ENCODE peak calls at places on chromosomes 5 and 9, in nine cellular contexts. C, O, T, I, D, Z, N, U and G are unnamed samples.

GRCh38 chr5:96997265-96997859 is 61.5 kb downstream of the LNPEP start:
- DNase-seq in Z (no peak), C (peak; percentile 75), T (no peak), N (no peak), D (peak; percentile 63), O (peak; percentile 58), I (peak; percentile 16), U (no peak), G (peak; percentile 32)

GRCh38 chr9:967436-967835 is 9.0 kb upstream of the DMRT3 start:
- DNase-seq in N (no peak), T (no peak), U (no peak), C (no peak), I (no peak), Z (no peak), O (no peak), D (no peak), G (no peak)

GRCh38 chr9:120909904-120910303 is 16.7 kb downstream of the TRAF1 start:
- DNase-seq in T (no peak), N (no peak), C (no peak), Z (no peak), I (no peak), D (no peak), O (no peak), U (no peak), G (no peak)

GRCh38 chr9:89674667-89675402 is 70.0 kb downstream of the GADD45G start:
- DNase-seq in D (no peak), C (peak; percentile 9), O (peak; percentile 15), N (no peak), Z (peak; percentile 87), U (peak; percentile 78), T (no peak), I (no peak), G (no peak)

GRCh38 chr5:96807099-96807654 is 568 bp downstream of the ERAP1 start:
- DNase-seq in Z (peak; percentile 86), I (peak; percentile 63), U (peak; percentile 93), C (peak; percentile 75), O (peak; percentile 58), T (peak; percentile 89), D (peak; percentile 53), N (peak; percentile 88), G (peak; percentile 74)

GRCh38 chr9:4380406-4380805 is 80.5 kb upstream of the GLIS3 start:
- DNase-seq in U (no peak), I (no peak), Z (no peak), C (no peak), N (no peak), O (no peak), T (no peak), D (no peak), G (no peak)

GRCh38 chr9:130931508-130932150 is 7.4 kb downstream of the FIBCD1 start:
- DNase-seq in Z (no peak), U (peak; percentile 39), N (no peak), D (no peak), O (no peak), C (no peak), I (no peak), T (no peak), G (no peak)

GRCh38 chr9:5388026-5388806 is 48.5 kb upstream of the RLN1 start:
- DNase-seq in U (no peak), D (peak; percentile 47), Z (no peak), C (peak; percentile 19), T (no peak), O (peak; percentile 57), I (no peak), N (no peak), G (no peak)

GRCh38 chr9:138097501-138097991 is 220.0 kb downstream of the CACNA1B start:
- DNase-seq in D (no peak), I (no peak), C (no peak), Z (peak; percentile 38), U (no peak), T (peak; percentile 40), O (no peak), N (no peak), G (no peak)

GRCh38 chr9:113990570-113990907 is 87.6 kb downstream of the AMBP start:
- DNase-seq in C (no peak), U (no peak), Z (peak; percentile 35), N (no peak), T (no peak), D (no peak), O (no peak), I (no peak), G (no peak)

GRCh38 chr5:81898403-81898802 is 73.4 kb upstream of the ATG10 start:
- DNase-seq in T (no peak), I (no peak), N (no peak), U (no peak), C (no peak), O (no peak), Z (no peak), D (no peak), G (no peak)

GRCh38 chr5:146510528-146510927 is 5.5 kb downstream of the GPR151 start:
- DNase-seq in N (no peak), U (no peak), Z (no peak), C (peak; percentile 69), T (no peak), D (peak; percentile 53), I (no peak), O (peak; percentile 8), G (no peak)

GRCh38 chr5:124457901-124458300 is 288.5 kb downstream of the ZNF608 start:
- DNase-seq in U (no peak), N (no peak), D (no peak), O (peak; percentile 14), Z (no peak), T (no peak), C (no peak), I (no peak), G (no peak)

GRCh38 chr9:101479337-101480045 is 43.9 kb upstream of the ALDOB start:
- DNase-seq in Z (no peak), D (no peak), I (no peak), U (no peak), T (no peak), C (no peak), O (peak; percentile 10), N (no peak), G (no peak)

GRCh38 chr9:111001471-111001870 is 36.8 kb downstream of the LPAR1 start:
- DNase-seq in I (no peak), N (no peak), O (no peak), D (no peak), Z (no peak), T (no peak), U (no peak), C (no peak), G (no peak)
- H3K4me1 ChIP-seq in I (no peaks in the 10 kb centered on the region), N (no peaks in the 10 kb centered on the region), O (peaks cover 18% of the 10 kb centered on the region), D (peaks cover 24% of the 10 kb centered on the region), Z (no peaks in the 10 kb centered on the region), T (no peaks in the 10 kb centered on the region), U (no peaks in the 10 kb centered on the region), C (no peaks in the 10 kb centered on the region), G (no peaks in the 10 kb centered on the region)

GRCh38 chr5:72152506-72152905 is 45.2 kb downstream of the MAP1B start:
- DNase-seq in U (no peak), C (no peak), T (no peak), D (peak; percentile 59), I (no peak), O (peak; percentile 63), N (no peak), Z (no peak), G (no peak)
- TF ChIP-seq CTCF in U (no peak), C (no peak), T (no peak), D (no peak), I (no peak), O (no peak), N (no peak), Z (no peak), G (no peak)

GRCh38 chr5:88826959-88827585 is 55.9 kb downstream of the MEF2C start:
- DNase-seq in N (peak; percentile 20), U (no peak), T (peak; percentile 64), O (peak; percentile 78), I (peak; percentile 50), C (peak; percentile 85), Z (peak; percentile 85), D (peak; percentile 90), G (no peak)

GRCh38 chr5:88823201-88823600 is 59.8 kb downstream of the MEF2C start:
- DNase-seq in N (no peak), O (no peak), I (no peak), C (no peak), T (no peak), Z (no peak), D (no peak), U (no peak), G (no peak)

GRCh38 chr5:88825782-88826110 is 57.2 kb downstream of the MEF2C start:
- DNase-seq in Z (peak; percentile 77), T (no peak), N (no peak), D (peak; percentile 8), O (no peak), I (no peak), U (no peak), C (no peak), G (no peak)

GRCh38 chr5:88824141-88824540 is 58.8 kb downstream of the MEF2C start:
- DNase-seq in O (no peak), Z (no peak), I (no peak), N (no peak), U (no peak), T (no peak), D (no peak), C (no peak), G (no peak)

DNA sequence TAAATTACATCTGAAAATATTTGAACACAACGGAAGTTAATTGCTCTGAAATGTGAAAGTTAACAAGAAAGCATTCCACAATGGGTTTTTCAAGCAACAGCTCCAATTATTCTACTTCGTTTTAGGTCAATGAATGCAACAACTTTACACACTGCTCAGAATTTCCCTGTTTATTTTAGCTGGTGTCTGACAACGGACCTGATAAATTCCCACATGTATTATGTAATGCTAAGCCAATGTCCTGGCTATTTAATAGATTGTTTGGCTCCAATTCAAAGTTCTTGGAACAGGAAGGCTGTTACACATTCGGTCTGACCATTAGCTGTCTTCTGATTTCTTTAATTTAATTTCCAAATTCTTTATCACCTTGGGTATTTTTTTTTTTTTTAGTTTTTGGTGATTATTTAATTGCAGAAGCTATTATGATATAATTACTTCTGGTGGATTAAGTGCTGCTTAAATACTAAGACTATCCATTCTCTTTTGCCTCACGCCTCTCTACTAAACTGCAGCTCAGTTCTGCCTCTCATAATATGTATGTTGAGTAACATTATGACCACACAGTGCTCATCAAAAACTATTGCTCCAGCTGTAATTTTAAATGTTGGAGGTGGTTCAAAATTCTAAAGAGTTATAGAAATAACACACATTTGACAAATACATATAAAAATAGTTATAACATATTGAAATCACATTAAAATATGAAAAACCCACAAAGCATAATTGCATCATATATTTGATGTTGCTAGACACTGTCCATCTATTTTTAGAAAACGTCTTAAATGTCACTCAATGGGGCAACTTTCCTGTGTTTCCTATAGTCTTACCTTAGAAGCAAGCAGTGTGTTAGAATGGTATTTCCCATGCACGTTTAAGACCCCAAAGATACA is 57.8 kb downstream of the MEF2C start:
- DNase-seq in I (no peak), D (peak; percentile 67), Z (no peak), U (no peak), N (no peak), O (peak; percentile 89), C (peak; percentile 82), T (no peak), G (no peak)
- H3K4me1 ChIP-seq in I (no peaks in the 10 kb centered on the region), D (peaks cover 13% of the 10 kb centered on the region), Z (peaks cover 45% of the 10 kb centered on the region), U (peaks cover 100% of the 10 kb centered on the region), N (peaks cover 4% of the 10 kb centered on the region), O (peaks cover 8% of the 10 kb centered on the region), C (peaks cover 40% of the 10 kb centered on the region), T (peaks cover 26% of the 10 kb centered on the region), G (peaks cover 3% of the 10 kb centered on the region)

DNA sequence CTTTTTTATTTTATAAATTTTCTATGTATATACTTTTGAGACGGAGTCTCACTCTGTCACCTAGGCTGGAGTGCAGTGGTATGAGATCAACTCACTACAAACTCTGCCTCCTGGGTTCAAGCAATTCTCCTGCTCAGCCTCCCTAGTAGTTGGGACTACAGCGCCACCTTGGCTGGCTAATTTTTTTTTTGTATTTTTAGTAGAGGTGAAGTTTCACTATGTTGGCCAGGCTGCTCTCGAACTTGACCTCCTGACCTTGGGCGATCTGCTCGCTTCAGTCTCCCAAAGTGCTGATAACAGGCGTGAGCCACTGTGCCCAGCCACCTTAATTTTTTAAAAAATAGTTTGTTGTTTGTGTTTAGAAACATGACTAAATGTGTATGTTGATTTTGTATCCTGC is 76.6 kb downstream of the FBXO4 start:
- DNase-seq in T (no peak), U (no peak), O (no peak), Z (no peak), D (no peak), I (no peak), C (no peak), N (no peak), G (no peak)
- TF ChIP-seq CTCF in T (no peak), U (no peak), O (no peak), Z (no peak), D (no peak), I (no peak), C (no peak), N (no peak), G (no peak)